ENCODE peak calls at places on chromosomes 1 and 21, in nine cellular contexts. K is ovary, S is pancreas, B is tibial artery, D is esophagus squamous epithelium, C is Panc1, G is small intestine, L is Karpas-422, E is aorta. X is an unnamed sample.

GRCh38 chr1:212500986-212501385 is 68.3 kb downstream of the NENF start:
- DNase-seq in G (no peak), B (no peak), D (no peak), K (no peak), S (no peak), E (no peak), C (no peak), L (no peak), X (no peak)

GRCh38 chr21:36854391-36854790 is 112.1 kb downstream of the HLCS start:
- DNase-seq in C (no peak), S (no peak), E (no peak), L (peak; percentile 79), D (no peak), K (no peak), B (no peak), G (peak; percentile 22), X (no peak)

GRCh38 chr1:45334308-45335245 is 5.4 kb upstream of the TOE1 start:
- DNase-seq in L (no peak), K (no peak), B (peak; percentile 52), C (no peak), E (no peak), G (no peak), D (no peak), S (no peak), X (peak; percentile 46)

GRCh38 chr1:187032982-187033705 is 204.4 kb downstream of the PLA2G4A start:
- DNase-seq in L (no peak), E (no peak), B (no peak), S (no peak), C (no peak), D (no peak), G (no peak), K (no peak), X (no peak)

GRCh38 chr1:215076312-215076711 is 6.2 kb upstream of the KCNK2 start:
- DNase-seq in L (peak; percentile 75), E (no peak), G (peak; percentile 6), D (no peak), C (no peak), S (no peak), K (no peak), B (no peak), X (no peak)

GRCh38 chr1:20698195-20698910 is 19.5 kb downstream of the KIF17 start:
- DNase-seq in G (no peak), K (no peak), S (no peak), L (no peak), D (no peak), B (no peak), E (no peak), C (no peak), X (no peak)

GRCh38 chr21:10641107-10641506 is 119.7 kb downstream of the TPTE start:
- DNase-seq in D (no peak), B (no peak), K (no peak), G (no peak), E (no peak), S (no peak), L (no peak), C (no peak), X (no peak)

GRCh38 chr1:87336623-87337067 is 8.0 kb downstream of the LMO4 start:
- DNase-seq in C (no peak), G (peak; percentile 65), D (no peak), B (no peak), E (no peak), K (no peak), S (no peak), L (no peak), X (no peak)

GRCh38 chr21:45363921-45364463 is 41.0 kb upstream of the COL18A1 start:
- DNase-seq in D (no peak), K (peak; percentile 89), L (no peak), E (peak; percentile 94), C (peak; percentile 88), S (no peak), B (peak; percentile 93), G (peak; percentile 53), X (peak; percentile 85)

GRCh38 chr21:15539376-15539775 is 190.4 kb upstream of the USP25 start:
- DNase-seq in E (no peak), C (no peak), S (no peak), L (no peak), G (no peak), B (no peak), K (no peak), D (no peak), X (no peak)

GRCh38 chr21:41678016-41678935 is 88.6 kb downstream of the RIPK4 start:
- DNase-seq in G (peak; percentile 97), K (no peak), S (no peak), D (no peak), B (no peak), C (peak; percentile 59), E (peak; percentile 64), L (no peak), X (no peak)
- H3K4me3 ChIP-seq in G (no peak overlapping the region), K (no peak overlapping the region), S (no peak overlapping the region), D (no peak overlapping the region), B (no peak overlapping the region), C (peak overlapping the region; percentile 46), E (no peak overlapping the region), L (no peak overlapping the region), X (no peak overlapping the region)

GRCh38 chr1:2829846-2830615 is 28.5 kb upstream of the TTC34 start:
- DNase-seq in B (no peak), S (peak; percentile 40), L (no peak), D (no peak), E (no peak), C (no peak), G (no peak), K (no peak), X (no peak)

GRCh38 chr1:2828586-2829250 is 27.2 kb upstream of the TTC34 start:
- DNase-seq in G (no peak), C (no peak), S (no peak), D (no peak), L (no peak), E (no peak), B (no peak), K (no peak), X (no peak)

GRCh38 chr1:2831596-2832212 is 30.2 kb upstream of the TTC34 start:
- DNase-seq in E (no peak), L (no peak), S (peak; percentile 34), D (no peak), B (no peak), C (no peak), G (no peak), K (no peak), X (no peak)

GRCh38 chr1:2832506-2833453 is 31.3 kb upstream of the TTC34 start:
- DNase-seq in E (no peak), K (no peak), C (no peak), G (no peak), L (no peak), S (peak; percentile 33), B (no peak), D (no peak), X (no peak)

GRCh38 chr1:2830761-2831425 is 29.4 kb upstream of the TTC34 start:
- DNase-seq in S (peak; percentile 32), D (no peak), L (no peak), C (no peak), K (no peak), G (no peak), E (no peak), B (no peak), X (no peak)
- H3K9me3 ChIP-seq in S (no peaks in the 10 kb centered on the region), D (peaks cover 11% of the 10 kb centered on the region), L (peaks cover 3% of the 10 kb centered on the region), C (no peaks in the 10 kb centered on the region), K (no peaks in the 10 kb centered on the region), G (no peaks in the 10 kb centered on the region), E (no peaks in the 10 kb centered on the region), B (no peaks in the 10 kb centered on the region), X (peaks cover 22% of the 10 kb centered on the region)

DNA sequence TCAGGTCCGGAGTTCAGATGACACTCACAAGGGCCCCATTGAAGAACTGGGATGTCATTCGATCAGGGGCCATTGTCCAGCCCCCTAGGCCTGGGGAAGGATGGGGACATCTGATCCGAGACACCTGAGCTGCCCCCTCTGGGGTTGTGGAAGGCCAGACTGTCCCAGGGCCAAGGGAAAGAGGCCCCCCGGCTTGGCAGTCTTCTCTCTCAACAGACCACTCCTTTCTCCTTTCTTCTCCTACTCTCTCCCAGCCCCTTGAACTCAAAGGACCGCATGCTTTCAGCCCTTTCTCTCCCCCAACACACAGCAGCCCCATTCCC is 1.1 kb downstream of the S100A1 start:
- DNase-seq in B (no peak), K (no peak), D (no peak), L (no peak), E (peak; percentile 41), G (no peak), C (no peak), S (peak; percentile 45), X (no peak)
- H3K4me1 ChIP-seq in B (peaks cover 53% of the 10 kb centered on the region), K (peaks cover 3% of the 10 kb centered on the region), D (peaks cover 31% of the 10 kb centered on the region), L (peaks cover 24% of the 10 kb centered on the region), E (no peaks in the 10 kb centered on the region), G (peaks cover 3% of the 10 kb centered on the region), C (peaks cover 40% of the 10 kb centered on the region), S (no peaks in the 10 kb centered on the region), X (peaks cover 91% of the 10 kb centered on the region)

GRCh38 chr1:106957795-106958194 is 98.7 kb upstream of the PRMT6 start:
- DNase-seq in B (no peak), D (no peak), G (no peak), S (no peak), L (peak; percentile 41), K (no peak), E (no peak), C (no peak), X (no peak)
- H3K4me3 ChIP-seq in B (no peak overlapping the region), D (no peak overlapping the region), G (no peak overlapping the region), S (no peak overlapping the region), L (no peak overlapping the region), K (no peak overlapping the region), E (no peak overlapping the region), C (no peak overlapping the region), X (no peak overlapping the region)

DNA sequence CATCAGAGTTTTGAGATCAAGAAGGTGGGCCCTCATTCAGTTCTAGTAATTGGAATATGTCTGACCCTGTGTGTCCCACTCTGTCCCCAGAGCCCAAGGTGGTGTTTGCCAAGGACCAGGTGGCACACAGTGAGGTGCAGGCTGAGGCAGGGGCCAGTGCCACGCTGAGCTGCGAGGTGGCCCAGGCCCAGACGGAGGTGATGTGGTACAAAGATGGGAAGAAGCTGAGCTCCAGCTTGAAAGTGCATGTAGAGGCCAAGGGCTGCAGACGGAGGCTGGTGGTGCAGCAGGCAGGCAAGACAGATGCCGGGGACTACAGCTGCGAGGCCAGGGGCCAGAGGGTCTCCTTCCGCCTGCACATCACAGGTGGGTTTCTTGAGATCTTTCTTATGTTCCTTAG is 35.2 kb downstream of the OBSCN start:
- DNase-seq in L (no peak), E (no peak), B (no peak), D (no peak), C (no peak), S (no peak), G (no peak), K (no peak), X (no peak)
- H3K9me3 ChIP-seq in L (peaks cover 9% of the 10 kb centered on the region), E (peaks cover 19% of the 10 kb centered on the region), B (peaks cover 5% of the 10 kb centered on the region), D (peaks cover 66% of the 10 kb centered on the region), C (peaks cover 50% of the 10 kb centered on the region), S (no peaks in the 10 kb centered on the region), G (peaks cover 6% of the 10 kb centered on the region), K (peaks cover 5% of the 10 kb centered on the region), X (peaks cover 57% of the 10 kb centered on the region)